ENCODE peak calls at places on chromosomes 13 and 19, in four cellular contexts. P, Y, M and X are unnamed samples.

GRCh38 chr19:5407356-5407755 is 47.9 kb upstream of the ZNRF4 start:
- DNase-seq in Y (no peak), P (no peak), M (no peak), X (no peak)

GRCh38 chr13:26663801-26664200 is 96.8 kb downstream of the GPR12 start:
- DNase-seq in P (no peak), M (no peak), Y (no peak), X (no peak)

GRCh38 chr13:111488466-111489132 is 168.2 kb downstream of the TEX29 start:
- DNase-seq in M (no peak), Y (no peak), P (no peak), X (no peak)

GRCh38 chr19:33684550-33685303 is 63.0 kb downstream of the CHST8 start:
- DNase-seq in Y (no peak), P (no peak), M (no peak), X (no peak)

GRCh38 chr13:90757127-90757680 is 590.3 kb upstream of the MIR17HG start:
- DNase-seq in Y (no peak), M (no peak), P (no peak), X (no peak)

GRCh38 chr13:29537736-29538624 is 57.5 kb downstream of the SLC7A1 start:
- DNase-seq in P (no peak), Y (peak), M (no peak), X (no peak)

GRCh38 chr13:25153736-25154135 is 18.4 kb downstream of the AMER2 start:
- DNase-seq in M (no peak), Y (no peak), P (no peak), X (no peak)

GRCh38 chr13:67084066-67084465 is 146.1 kb downstream of the PCDH9 start:
- DNase-seq in Y (no peak), M (no peak), P (no peak), X (no peak)

GRCh38 chr19:3868770-3869456 is at the start of gene ZFR2:
- DNase-seq in Y (no peak), M (no peak), P (no peak), X (no peak)

GRCh38 chr13:73972503-73972902 is 161.7 kb downstream of the KLF12 start:
- DNase-seq in Y (no peak), P (no peak), M (no peak), X (no peak)

GRCh38 chr19:13060964-13061927 is 41.4 kb downstream of the LYL1 start:
- DNase-seq in P (peak), M (peak), Y (peak), X (peak)

GRCh38 chr13:37640499-37640898 is 41.9 kb upstream of the POSTN start:
- DNase-seq in P (no peak), M (no peak), Y (no peak), X (no peak)
- TF ChIP-seq CTCF in P (no peak), M (no peak), Y (no peak), X (no peak)

GRCh38 chr13:48600374-48601364 is 53.1 kb upstream of the CYSLTR2 start:
- DNase-seq in Y (no peak), M (no peak), P (no peak), X (no peak)
- TF ChIP-seq CTCF in Y (no peak), M (no peak), P (no peak), X (no peak)

DNA sequence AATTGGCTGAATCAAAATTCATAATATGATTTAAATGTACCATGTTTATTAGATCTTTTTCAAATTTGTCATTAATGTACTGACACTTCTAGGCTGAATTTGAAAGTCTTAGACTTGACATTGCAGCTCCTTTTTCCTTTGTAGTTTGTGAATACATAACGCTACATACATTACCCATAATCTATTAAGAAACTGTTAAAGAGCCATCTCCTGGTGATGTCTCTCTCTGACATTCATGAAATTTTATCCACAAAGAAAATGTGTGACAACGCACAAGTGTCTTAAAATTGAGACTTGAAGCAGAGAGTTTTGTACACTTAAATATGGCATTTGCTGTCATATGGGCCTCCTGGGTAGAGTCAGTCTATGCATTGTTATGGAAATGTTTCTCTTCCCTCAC is 320.2 kb upstream of the ARGLU1 start:
- DNase-seq in M (no peak), P (no peak), Y (no peak), X (no peak)
- TF ChIP-seq CTCF in M (no peak), P (no peak), Y (no peak), X (no peak)

DNA sequence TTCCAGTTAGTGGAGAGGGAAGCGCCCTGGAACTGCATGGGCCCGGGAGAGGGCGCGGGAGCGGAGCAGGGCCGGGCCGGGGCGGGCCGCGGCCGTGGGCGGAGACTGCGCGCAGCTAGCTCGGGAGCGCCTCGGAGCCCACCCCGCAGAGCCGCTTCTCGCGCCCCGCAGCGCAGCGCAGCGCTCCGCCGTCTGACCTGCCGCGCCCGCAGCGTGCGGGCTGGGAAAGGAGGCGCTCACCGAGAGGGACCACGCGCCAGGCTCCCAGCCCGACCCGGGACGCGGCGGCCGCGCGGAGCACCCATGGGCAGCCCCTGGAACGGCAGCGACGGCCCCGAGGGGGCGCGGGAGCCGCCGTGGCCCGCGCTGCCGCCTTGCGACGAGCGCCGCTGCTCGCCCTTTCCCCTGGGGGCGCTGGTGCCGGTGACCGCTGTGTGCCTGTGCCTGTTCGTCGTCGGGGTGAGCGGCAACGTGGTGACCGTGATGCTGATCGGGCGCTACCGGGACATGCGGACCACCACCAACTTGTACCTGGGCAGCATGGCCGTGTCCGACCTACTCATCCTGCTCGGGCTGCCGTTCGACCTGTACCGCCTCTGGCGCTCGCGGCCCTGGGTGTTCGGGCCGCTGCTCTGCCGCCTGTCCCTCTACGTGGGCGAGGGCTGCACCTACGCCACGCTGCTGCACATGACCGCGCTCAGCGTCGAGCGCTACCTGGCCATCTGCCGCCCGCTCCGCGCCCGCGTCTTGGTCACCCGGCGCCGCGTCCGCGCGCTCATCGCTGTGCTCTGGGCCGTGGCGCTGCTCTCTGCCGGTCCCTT is at the start of gene MLNR:
- DNase-seq in P (peak), Y (no peak), M (peak), X (peak)
- TF ChIP-seq CTCF in P (no peak), Y (peak), M (no peak), X (peak)

DNA sequence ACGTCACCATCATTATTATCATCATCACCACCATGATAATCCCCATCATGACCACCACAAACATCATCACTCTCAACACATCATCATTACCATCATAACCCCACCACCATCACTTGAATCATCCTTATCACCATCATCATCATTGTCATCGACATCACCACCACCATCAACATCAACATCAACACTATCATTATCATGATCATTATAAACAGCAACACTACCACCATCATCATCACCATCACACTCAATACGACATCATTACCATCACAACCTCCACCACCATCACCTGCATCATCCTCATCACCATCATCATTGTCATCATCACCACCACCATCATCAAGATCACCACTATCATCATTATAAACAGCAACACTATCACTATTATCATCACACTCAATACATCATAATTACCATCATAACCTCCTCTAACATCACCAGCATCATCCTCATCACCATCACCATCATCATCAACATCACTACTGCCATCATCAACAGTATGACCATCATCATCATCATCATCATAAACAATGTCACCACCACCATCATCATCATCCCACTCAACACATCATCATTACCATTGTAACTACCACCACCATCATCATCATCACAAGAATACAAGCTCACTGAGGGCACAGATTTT is 78.7 kb downstream of the MBD3L1 start:
- DNase-seq in M (no peak), Y (no peak), P (no peak), X (no peak)
- TF ChIP-seq CTCF in M (no peak), Y (no peak), P (no peak), X (no peak)

GRCh38 chr19:7459773-7460172 is 29.1 kb downstream of the PEX11G start:
- DNase-seq in P (no peak), M (no peak), Y (no peak), X (no peak)

GRCh38 chr19:7460562-7460966 is 28.3 kb downstream of the PEX11G start:
- DNase-seq in Y (no peak), M (no peak), P (no peak), X (no peak)

GRCh38 chr19:7463575-7463974 is 25.3 kb downstream of the PEX11G start:
- DNase-seq in P (no peak), Y (no peak), M (no peak), X (no peak)

GRCh38 chr19:7458675-7459074 is 30.2 kb downstream of the PEX11G start:
- DNase-seq in P (no peak), M (no peak), Y (peak), X (no peak)

DNA sequence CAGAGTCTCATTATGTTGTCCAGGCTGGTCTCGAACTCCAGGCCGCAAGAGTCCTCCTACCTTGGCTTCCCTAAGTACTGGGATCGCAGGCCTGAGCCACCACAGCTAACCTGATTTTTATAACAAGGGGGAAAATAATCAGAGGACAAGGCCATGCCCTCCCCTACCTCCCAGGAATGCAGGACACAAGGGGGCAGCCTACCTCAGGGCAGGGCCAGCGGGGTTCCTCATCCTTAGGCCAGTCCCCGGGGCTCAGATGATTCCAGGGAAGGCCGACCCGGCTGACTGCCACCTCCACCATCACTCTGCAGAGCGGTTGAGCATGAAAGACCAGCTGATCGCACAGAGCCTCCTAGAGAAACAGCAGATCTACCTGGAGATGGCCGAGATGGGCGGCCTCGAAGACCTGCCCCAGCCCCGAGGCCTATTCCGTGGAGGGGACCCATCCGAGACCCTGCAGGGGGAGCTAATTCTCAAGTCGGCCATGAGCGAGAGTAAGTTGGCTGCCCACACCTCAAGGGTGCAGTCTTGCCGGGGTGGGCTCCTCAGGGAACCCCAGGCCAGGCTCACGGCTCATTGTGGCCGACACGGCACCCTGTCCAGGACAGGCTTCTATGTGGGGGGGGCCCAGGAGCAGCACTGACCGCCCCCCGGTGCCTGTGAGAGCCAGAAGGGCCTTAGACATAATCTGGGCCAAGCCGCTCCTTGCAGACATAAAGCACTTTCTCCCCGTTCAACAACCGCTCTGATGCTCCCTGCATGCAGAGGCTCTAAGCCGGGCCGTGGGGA is 26.8 kb downstream of the PEX11G start:
- DNase-seq in P (no peak), Y (no peak), M (no peak), X (no peak)
- TF ChIP-seq CTCF in P (no peak), Y (no peak), M (no peak), X (no peak)

DNA sequence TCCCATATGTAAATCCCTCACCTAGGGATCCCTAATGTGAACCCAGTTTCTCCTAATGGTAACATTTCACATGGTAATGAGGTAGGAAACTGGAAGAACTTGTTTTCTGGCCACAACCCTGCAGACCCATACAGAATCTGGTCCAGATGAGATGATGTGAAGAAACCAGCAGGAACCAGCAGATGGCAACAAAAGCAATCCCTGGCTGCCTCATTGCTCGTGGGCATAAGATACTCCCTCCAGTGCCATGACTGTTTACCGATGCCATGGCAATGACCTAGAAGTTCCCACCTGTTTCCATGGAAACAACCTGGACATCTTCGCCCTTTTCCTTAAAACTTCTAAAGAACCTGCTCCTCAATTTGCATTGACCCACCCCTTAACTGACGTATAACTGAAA is 1.4 kb upstream of the CD209 start:
- DNase-seq in Y (no peak), M (no peak), P (no peak), X (no peak)
- TF ChIP-seq CTCF in Y (peak), M (no peak), P (no peak), X (no peak)

DNA sequence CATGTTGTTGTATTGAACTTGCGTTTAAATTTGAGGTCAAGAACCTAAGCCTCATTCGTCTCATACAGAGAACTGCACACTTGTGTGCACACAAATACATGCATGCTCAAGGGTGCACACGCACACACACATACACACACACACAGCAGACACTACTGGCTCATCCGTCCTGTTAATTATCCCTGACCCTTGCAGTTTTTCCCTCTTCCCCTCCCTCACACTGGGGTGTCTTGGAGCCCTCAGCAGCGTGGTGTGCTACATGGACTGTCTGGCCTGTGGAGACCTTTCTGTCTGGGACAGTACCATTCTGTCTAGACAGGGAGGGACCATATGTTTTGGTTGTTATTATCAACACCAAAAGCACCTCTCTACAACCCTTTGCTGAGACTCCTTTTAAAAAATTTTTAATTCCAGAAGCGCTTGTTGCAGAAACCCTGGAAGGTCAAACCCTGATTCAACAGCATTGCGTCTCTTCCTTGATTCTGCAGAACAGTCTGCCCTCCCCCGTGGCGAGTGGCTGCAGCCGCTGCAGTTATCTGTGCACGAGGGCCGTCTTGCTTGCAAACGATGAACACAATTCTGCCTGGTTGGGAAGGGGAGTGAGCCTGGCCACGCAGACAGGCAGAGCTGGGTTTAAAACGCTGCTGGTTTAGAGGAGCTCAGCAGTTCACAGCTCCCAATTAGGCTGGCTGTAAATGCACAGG is 374.0 kb downstream of the IRS2 start:
- DNase-seq in M (no peak), P (no peak), Y (peak), X (no peak)
- TF ChIP-seq CTCF in M (no peak), P (no peak), Y (no peak), X (no peak)